ENCODE peak calls at places on chromosomes 4 and X, in nine cellular contexts. T is CD8-positive, alpha-beta memory T cell; I is stimulated activated CD4-positive, alpha-beta T cell treated with anti-CD3 and anti-CD28 coated beads, Interleukin-4, amount 100 ng/mL, for 1 hour; F is stimulated activated CD8-positive, alpha-beta memory T cell treated with anti-CD3 and anti-CD28 coated beads, Interleukin-7, amount 100 ng/mL, for 24 hours; B is progenitor cell of endocrine pancreas; Z is omental fat pad; X is neural crest cell; Q is NCI-H2081; A is colonic mucosa. P is an unnamed sample.

GRCh38 chr4:169971456-169972015 is 54.7 kb downstream of the MFAP3L start:
- DNase-seq in T (no peak), I (no peak), F (no peak), B (no peak), Z (no peak), X (no peak), Q (no peak), A (no peak), P (no peak)

GRCh38 chrX:74613350-74614192 is 853 bp downstream of the RLIM start:
- DNase-seq in T (no peak), I (no peak), F (no peak), B (no peak), Z (no peak), X (no peak), Q (no peak), A (peak; percentile 19), P (peak; percentile 4)

GRCh38 chrX:49103637-49104036 is 19.9 kb downstream of the GPKOW start:
- DNase-seq in T (no peak), I (no peak), F (no peak), B (no peak), Z (no peak), X (no peak), Q (no peak), A (no peak), P (no peak)

GRCh38 chrX:69021561-69021960 is 143.7 kb downstream of the PJA1 start:
- DNase-seq in T (no peak), I (no peak), F (no peak), B (no peak), Z (no peak), X (no peak), Q (no peak), A (no peak), P (no peak)

GRCh38 chrX:71637848-71638247 is 19.5 kb upstream of the CXCR3 start:
- DNase-seq in T (no peak), I (no peak), F (no peak), B (no peak), Z (no peak), X (no peak), Q (no peak), A (no peak), P (no peak)

GRCh38 chr4:40264995-40265909 is 68.4 kb downstream of the RHOH start:
- DNase-seq in T (peak; percentile 38), I (no peak), F (no peak), B (no peak), Z (no peak), X (peak; percentile 5), Q (peak; percentile 49), A (no peak), P (no peak)

GRCh38 chrX:131617182-131617581 is 73.3 kb downstream of the OR13H1 start:
- DNase-seq in T (no peak), I (no peak), F (no peak), B (no peak), Z (no peak), X (no peak), Q (no peak), A (no peak), P (no peak)

GRCh38 chrX:71543316-71543715 is 10.4 kb downstream of the OGT start:
- DNase-seq in T (no peak), I (no peak), F (no peak), B (no peak), Z (no peak), X (no peak), Q (no peak), A (no peak), P (no peak)

GRCh38 chrX:35006361-35006760 is 63.8 kb downstream of the FAM47B start:
- DNase-seq in T (no peak), I (no peak), F (no peak), B (no peak), Z (no peak), X (no peak), Q (no peak), A (no peak), P (no peak)

GRCh38 chr4:106021737-106022410 is 126.6 kb downstream of the NPNT start:
- DNase-seq in T (no peak), I (no peak), F (no peak), B (no peak), Z (no peak), X (no peak), Q (no peak), A (no peak), P (no peak)

GRCh38 chr4:148214529-148215166 is 227.6 kb downstream of the NR3C2 start:
- DNase-seq in T (no peak), I (no peak), F (no peak), B (no peak), Z (no peak), X (no peak), Q (no peak), A (no peak), P (no peak)

GRCh38 chr4:113260671-113261070 is 211.2 kb downstream of the ANK2 start:
- DNase-seq in T (no peak), I (no peak), F (no peak), B (no peak), Z (no peak), X (no peak), Q (no peak), A (no peak), P (no peak)

GRCh38 chrX:95728446-95728845 is 956.2 kb upstream of the DIAPH2 start:
- DNase-seq in T (no peak), I (no peak), F (no peak), B (no peak), Z (no peak), X (no peak), Q (no peak), A (no peak), P (no peak)

GRCh38 chrX:103686199-103687072 is at the start of gene MORF4L2:
- DNase-seq in T (peak; percentile 69), I (peak; percentile 76), F (peak; percentile 55), B (peak; percentile 77), Z (peak; percentile 72), X (peak; percentile 62), Q (peak; percentile 98), A (peak; percentile 90), P (peak; percentile 95)

GRCh38 chr4:185399466-185399865 is 2.8 kb downstream of the ANKRD37 start:
- DNase-seq in T (no peak), I (no peak), F (no peak), B (no peak), Z (no peak), X (no peak), Q (no peak), A (peak; percentile 34), P (no peak)

GRCh38 chrX:18291006-18291545 is 63.4 kb downstream of the SCML2 start:
- DNase-seq in T (no peak), I (no peak), F (no peak), B (no peak), Z (no peak), X (no peak), Q (no peak), A (no peak), P (no peak)

GRCh38 chrX:41273638-41274037 is 60.3 kb upstream of the DDX3X start:
- DNase-seq in T (no peak), I (no peak), F (no peak), B (no peak), Z (no peak), X (no peak), Q (no peak), A (no peak), P (no peak)

GRCh38 chr4:101355767-101356702 is 8.7 kb upstream of the PPP3CA start:
- DNase-seq in T (no peak), I (no peak), F (no peak), B (no peak), Z (no peak), X (no peak), Q (no peak), A (no peak), P (no peak)

GRCh38 chr4:82017680-82018079 is 356.1 kb downstream of the HNRNPD start:
- DNase-seq in T (no peak), I (no peak), F (no peak), B (no peak), Z (no peak), X (peak; percentile 25), Q (no peak), A (no peak), P (no peak)

GRCh38 chrX:139832728-139833309 is 100.0 kb downstream of the ATP11C start:
- DNase-seq in T (no peak), I (no peak), F (no peak), B (no peak), Z (no peak), X (no peak), Q (no peak), A (no peak), P (no peak)

GRCh38 chrX:15853586-15854079 is 980 bp downstream of the AP1S2 start:
- DNase-seq in T (no peak), I (no peak), F (no peak), B (no peak), Z (no peak), X (no peak), Q (no peak), A (no peak), P (no peak)

GRCh38 chrX:153633607-153634180 is 13.3 kb upstream of the DUSP9 start:
- DNase-seq in T (no peak), I (no peak), F (no peak), B (no peak), Z (no peak), X (no peak), Q (no peak), A (no peak), P (no peak)

GRCh38 chrX:130887392-130887791 is 15.6 kb downstream of the ENOX2 start:
- DNase-seq in T (no peak), I (no peak), F (no peak), B (no peak), Z (no peak), X (no peak), Q (no peak), A (no peak), P (no peak)

GRCh38 chrX:15816886-15817285 is 26.6 kb downstream of the ZRSR2 start:
- DNase-seq in T (peak; percentile 3), I (no peak), F (no peak), B (no peak), Z (no peak), X (no peak), Q (no peak), A (no peak), P (no peak)

GRCh38 chr4:15368906-15369305 is 58.9 kb upstream of the C1QTNF7 start:
- DNase-seq in T (no peak), I (no peak), F (no peak), B (no peak), Z (no peak), X (no peak), Q (no peak), A (no peak), P (no peak)

GRCh38 chrX:84188320-84188834 is 378 bp upstream of the RPS6KA6 start:
- DNase-seq in T (no peak), I (peak; percentile 2), F (no peak), B (peak; percentile 57), Z (peak; percentile 23), X (peak; percentile 44), Q (peak; percentile 75), A (peak; percentile 53), P (peak; percentile 47)

GRCh38 chr4:7086384-7086783 is 18.5 kb upstream of the GRPEL1 start:
- DNase-seq in T (no peak), I (no peak), F (no peak), B (no peak), Z (no peak), X (no peak), Q (no peak), A (no peak), P (peak; percentile 26)

GRCh38 chr4:71120831-71121524 is 127.5 kb downstream of the DCK start:
- DNase-seq in T (no peak), I (no peak), F (no peak), B (no peak), Z (no peak), X (no peak), Q (no peak), A (no peak), P (no peak)

GRCh38 chrX:53239474-53239873 is 14.5 kb upstream of the KDM5C start:
- DNase-seq in T (no peak), I (peak; percentile 41), F (no peak), B (no peak), Z (no peak), X (no peak), Q (no peak), A (no peak), P (no peak)

GRCh38 chr4:8278009-8278395 is 8.4 kb downstream of the HTRA3 start:
- DNase-seq in T (no peak), I (no peak), F (no peak), B (no peak), Z (no peak), X (no peak), Q (no peak), A (no peak), P (no peak)

GRCh38 chr4:120718979-120719566 is 203.5 kb downstream of the PRDM5 start:
- DNase-seq in T (no peak), I (no peak), F (no peak), B (no peak), Z (no peak), X (peak; percentile 28), Q (peak; percentile 11), A (peak; percentile 25), P (no peak)